ENCODE peak calls at places on chromosomes 5 and 9, in seven cellular contexts. One of them, this sample, is unnamed.

GRCh38 chr9:137348781-137349470 is 46.9 kb upstream of the NRARP start:
- DNase-seq in HepG2: no peak
- DNase-seq in H1: no peak
- DNase-seq in HCT116: no peak
- DNase-seq in SK-N-SH: no peak
- DNase-seq in K562: no peak
- DNase-seq in GM12878: no peak
- DNase-seq in this sample: no peak

GRCh38 chr5:124057815-124058231 is 545.8 kb downstream of the CSNK1G3 start:
- DNase-seq in HepG2: no peak
- DNase-seq in H1: no peak
- DNase-seq in HCT116: no peak
- DNase-seq in SK-N-SH: peak
- DNase-seq in K562: no peak
- DNase-seq in GM12878: no peak
- DNase-seq in this sample: no peak

GRCh38 chr9:95494416-95495371 is 22.1 kb downstream of the PTCH1 start:
- DNase-seq in HepG2: no peak
- DNase-seq in H1: no peak
- DNase-seq in HCT116: no peak
- DNase-seq in SK-N-SH: peak
- DNase-seq in K562: no peak
- DNase-seq in GM12878: peak
- DNase-seq in this sample: no peak

GRCh38 chr5:82793808-82794419 is 283.3 kb downstream of the TMEM167A start:
- DNase-seq in HepG2: peak
- DNase-seq in H1: peak
- DNase-seq in HCT116: peak
- DNase-seq in SK-N-SH: peak
- DNase-seq in K562: peak
- DNase-seq in GM12878: no peak
- DNase-seq in this sample: peak

GRCh38 chr9:136533775-136534157 is 12.1 kb downstream of the NOTCH1 start:
- DNase-seq in HepG2: no peak
- DNase-seq in H1: no peak
- DNase-seq in HCT116: no peak
- DNase-seq in SK-N-SH: no peak
- DNase-seq in K562: no peak
- DNase-seq in GM12878: no peak
- DNase-seq in this sample: no peak

GRCh38 chr5:150615141-150615699 is 25.2 kb upstream of the SYNPO start:
- DNase-seq in HepG2: no peak
- DNase-seq in H1: no peak
- DNase-seq in HCT116: no peak
- DNase-seq in SK-N-SH: no peak
- DNase-seq in K562: no peak
- DNase-seq in GM12878: no peak
- DNase-seq in this sample: no peak

GRCh38 chr9:134515026-134515821 is 126.4 kb upstream of the COL5A1 start:
- DNase-seq in HepG2: no peak
- DNase-seq in H1: no peak
- DNase-seq in HCT116: no peak
- DNase-seq in SK-N-SH: no peak
- DNase-seq in K562: no peak
- DNase-seq in GM12878: no peak
- DNase-seq in this sample: peak

GRCh38 chr9:131860430-131860829 is 120.6 kb upstream of the RAPGEF1 start:
- DNase-seq in HepG2: no peak
- DNase-seq in H1: no peak
- DNase-seq in HCT116: no peak
- DNase-seq in SK-N-SH: no peak
- DNase-seq in K562: no peak
- DNase-seq in GM12878: no peak
- DNase-seq in this sample: no peak

GRCh38 chr5:135353952-135354721 is 44.9 kb downstream of the MACROH2A1 start:
- DNase-seq in HepG2: no peak
- DNase-seq in H1: no peak
- DNase-seq in HCT116: no peak
- DNase-seq in SK-N-SH: no peak
- DNase-seq in K562: no peak
- DNase-seq in GM12878: no peak
- DNase-seq in this sample: no peak

GRCh38 chr9:19471737-19472648 is 63.2 kb downstream of the ACER2 start:
- DNase-seq in HepG2: peak
- DNase-seq in H1: peak
- DNase-seq in HCT116: peak
- DNase-seq in SK-N-SH: peak
- DNase-seq in K562: peak
- DNase-seq in GM12878: no peak
- DNase-seq in this sample: no peak

GRCh38 chr5:89729623-89730390 is 679.7 kb downstream of the CETN3 start:
- DNase-seq in HepG2: no peak
- DNase-seq in H1: no peak
- DNase-seq in HCT116: peak
- DNase-seq in SK-N-SH: no peak
- DNase-seq in K562: no peak
- DNase-seq in GM12878: peak
- DNase-seq in this sample: peak

GRCh38 chr5:115624994-115625393 is 842 bp downstream of the TMED7 start:
- DNase-seq in HepG2: peak
- DNase-seq in H1: no peak
- DNase-seq in HCT116: no peak
- DNase-seq in SK-N-SH: no peak
- DNase-seq in K562: no peak
- DNase-seq in GM12878: no peak
- DNase-seq in this sample: no peak

GRCh38 chr9:134385873-134386370 is 59.7 kb downstream of the RXRA start:
- DNase-seq in HepG2: no peak
- DNase-seq in H1: no peak
- DNase-seq in HCT116: no peak
- DNase-seq in SK-N-SH: no peak
- DNase-seq in K562: no peak
- DNase-seq in GM12878: no peak
- DNase-seq in this sample: no peak

GRCh38 chr5:60410427-60410826 is 289.5 kb downstream of the DEPDC1B start:
- DNase-seq in HepG2: peak
- DNase-seq in H1: no peak
- DNase-seq in HCT116: no peak
- DNase-seq in SK-N-SH: no peak
- DNase-seq in K562: no peak
- DNase-seq in GM12878: no peak
- DNase-seq in this sample: no peak

GRCh38 chr5:172731286-172732073 is 39.5 kb downstream of the DUSP1 start:
- DNase-seq in HepG2: peak
- DNase-seq in H1: no peak
- DNase-seq in HCT116: peak
- DNase-seq in SK-N-SH: no peak
- DNase-seq in K562: peak
- DNase-seq in GM12878: no peak
- DNase-seq in this sample: peak

GRCh38 chr5:171513591-171513990 is 94.1 kb downstream of the FGF18 start:
- DNase-seq in HepG2: no peak
- DNase-seq in H1: no peak
- DNase-seq in HCT116: no peak
- DNase-seq in SK-N-SH: no peak
- DNase-seq in K562: no peak
- DNase-seq in GM12878: no peak
- DNase-seq in this sample: no peak

GRCh38 chr9:98374385-98375051 is 119.1 kb upstream of the TBC1D2 start:
- DNase-seq in HepG2: peak
- DNase-seq in H1: no peak
- DNase-seq in HCT116: no peak
- DNase-seq in SK-N-SH: no peak
- DNase-seq in K562: peak
- DNase-seq in GM12878: no peak
- DNase-seq in this sample: no peak

GRCh38 chr5:154311362-154311761 is 120.8 kb downstream of the GALNT10 start:
- DNase-seq in HepG2: no peak
- DNase-seq in H1: no peak
- DNase-seq in HCT116: no peak
- DNase-seq in SK-N-SH: no peak
- DNase-seq in K562: no peak
- DNase-seq in GM12878: peak
- DNase-seq in this sample: no peak

GRCh38 chr9:4073371-4073770 is 226.5 kb downstream of the GLIS3 start:
- DNase-seq in HepG2: peak
- DNase-seq in H1: no peak
- DNase-seq in HCT116: peak
- DNase-seq in SK-N-SH: no peak
- DNase-seq in K562: no peak
- DNase-seq in GM12878: no peak
- DNase-seq in this sample: peak

GRCh38 chr9:129446828-129447550 is 173.9 kb downstream of the C9orf50 start:
- DNase-seq in HepG2: peak
- DNase-seq in H1: no peak
- DNase-seq in HCT116: no peak
- DNase-seq in SK-N-SH: no peak
- DNase-seq in K562: no peak
- DNase-seq in GM12878: no peak
- DNase-seq in this sample: no peak
- TF ChIP-seq JUND in HepG2: no peak
- TF ChIP-seq JUND in H1: no peak
- TF ChIP-seq JUND in HCT116: no peak
- TF ChIP-seq JUND in SK-N-SH: no peak
- TF ChIP-seq JUND in K562: no peak
- TF ChIP-seq JUND in GM12878: no peak
- TF ChIP-seq JUND in this sample: no peak

DNA sequence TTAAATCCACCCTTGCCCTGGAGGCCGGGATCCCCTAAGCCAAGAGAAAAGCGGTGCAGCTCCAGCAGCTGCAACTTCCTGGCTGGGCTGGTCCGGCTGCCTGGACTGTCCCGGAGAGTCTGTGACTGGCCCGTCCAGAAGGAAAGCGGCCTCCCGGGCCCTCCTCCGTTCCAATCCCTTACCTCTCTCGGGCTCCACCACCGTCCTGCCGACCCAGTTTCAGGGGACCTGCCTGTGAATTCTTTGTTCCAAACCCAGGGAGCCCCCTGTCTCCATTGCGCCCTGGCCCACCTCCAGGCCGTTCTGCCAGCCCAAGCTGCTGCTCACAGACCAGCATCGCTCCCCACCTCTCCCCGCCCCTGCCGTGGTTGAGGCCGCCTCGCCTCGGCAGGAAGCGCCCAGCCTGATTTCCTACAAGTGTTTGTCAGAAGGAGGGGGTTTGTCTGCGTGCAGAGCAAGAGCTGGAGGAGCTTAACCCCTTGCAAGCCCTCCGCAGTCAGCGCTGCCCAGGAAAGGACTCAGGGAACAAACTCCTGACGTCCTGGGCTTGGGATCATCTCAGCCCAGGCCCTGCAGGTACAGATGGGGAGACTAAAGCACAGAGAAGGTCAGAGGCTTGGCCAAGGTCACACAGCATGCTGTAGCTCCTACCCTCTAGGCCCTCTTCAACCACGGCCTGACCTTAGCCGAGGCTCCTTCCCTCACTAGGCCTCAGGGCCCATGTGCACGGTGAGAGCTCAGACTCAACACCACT is at the start of gene AKNA:
- DNase-seq in HepG2: no peak
- DNase-seq in H1: no peak
- DNase-seq in HCT116: no peak
- DNase-seq in SK-N-SH: no peak
- DNase-seq in K562: no peak
- DNase-seq in GM12878: no peak
- DNase-seq in this sample: no peak
- TF ChIP-seq JUND in HepG2: no peak
- TF ChIP-seq JUND in H1: no peak
- TF ChIP-seq JUND in HCT116: no peak
- TF ChIP-seq JUND in SK-N-SH: no peak
- TF ChIP-seq JUND in K562: no peak
- TF ChIP-seq JUND in GM12878: no peak
- TF ChIP-seq JUND in this sample: no peak

GRCh38 chr5:91171322-91171721 is 211.8 kb downstream of the ARRDC3 start:
- DNase-seq in HepG2: no peak
- DNase-seq in H1: no peak
- DNase-seq in HCT116: no peak
- DNase-seq in SK-N-SH: no peak
- DNase-seq in K562: no peak
- DNase-seq in GM12878: no peak
- DNase-seq in this sample: no peak

GRCh38 chr5:91170266-91170665 is 212.9 kb downstream of the ARRDC3 start:
- DNase-seq in HepG2: no peak
- DNase-seq in H1: no peak
- DNase-seq in HCT116: no peak
- DNase-seq in SK-N-SH: no peak
- DNase-seq in K562: no peak
- DNase-seq in GM12878: no peak
- DNase-seq in this sample: no peak

GRCh38 chr5:91166040-91166807 is 216.9 kb downstream of the ARRDC3 start:
- DNase-seq in HepG2: no peak
- DNase-seq in H1: no peak
- DNase-seq in HCT116: no peak
- DNase-seq in SK-N-SH: no peak
- DNase-seq in K562: no peak
- DNase-seq in GM12878: no peak
- DNase-seq in this sample: peak

GRCh38 chr5:91164424-91164823 is 218.7 kb downstream of the ARRDC3 start:
- DNase-seq in HepG2: no peak
- DNase-seq in H1: no peak
- DNase-seq in HCT116: no peak
- DNase-seq in SK-N-SH: no peak
- DNase-seq in K562: no peak
- DNase-seq in GM12878: no peak
- DNase-seq in this sample: no peak

DNA sequence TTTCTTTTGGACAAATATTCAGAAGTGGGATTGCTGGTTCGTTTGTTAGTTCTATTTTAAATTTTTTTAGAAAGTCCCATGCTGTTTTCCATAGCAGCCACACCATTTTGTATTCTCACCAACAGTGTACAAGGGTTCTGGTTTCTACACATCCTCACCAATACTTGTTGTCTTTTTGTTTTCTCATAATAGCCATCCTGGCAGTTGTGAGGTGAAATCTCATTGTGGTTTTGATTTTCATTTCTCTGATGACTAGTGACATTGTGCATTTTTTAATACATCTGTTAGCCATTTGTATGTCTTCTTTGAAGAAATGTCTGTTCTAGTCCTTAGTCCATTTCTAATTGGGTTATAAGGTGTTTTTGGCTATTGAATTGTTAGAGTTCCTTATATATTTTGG is 214.3 kb downstream of the ARRDC3 start:
- DNase-seq in HepG2: no peak
- DNase-seq in H1: no peak
- DNase-seq in HCT116: no peak
- DNase-seq in SK-N-SH: no peak
- DNase-seq in K562: no peak
- DNase-seq in GM12878: no peak
- DNase-seq in this sample: no peak
- TF ChIP-seq JUND in HepG2: no peak
- TF ChIP-seq JUND in H1: no peak
- TF ChIP-seq JUND in HCT116: no peak
- TF ChIP-seq JUND in SK-N-SH: no peak
- TF ChIP-seq JUND in K562: no peak
- TF ChIP-seq JUND in GM12878: no peak
- TF ChIP-seq JUND in this sample: no peak

DNA sequence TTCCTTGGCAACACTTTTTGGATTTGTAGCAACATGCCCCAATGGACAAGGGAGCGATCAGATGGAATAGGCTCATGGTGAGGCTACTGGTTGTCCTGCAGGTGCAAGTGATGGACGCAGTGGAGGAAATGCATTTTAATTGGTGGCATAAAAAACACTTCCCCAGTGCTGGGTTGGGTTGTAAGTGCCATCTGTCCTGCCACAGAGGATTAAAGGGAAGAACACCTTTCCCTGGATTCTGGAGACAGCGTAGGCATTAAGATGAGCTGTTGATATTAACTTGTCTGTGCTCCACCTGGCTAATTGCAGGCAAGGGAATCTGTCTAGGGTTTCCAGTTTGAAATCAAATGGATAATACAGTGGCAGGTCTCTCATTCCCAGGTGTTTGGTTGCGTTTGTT is 173.4 kb downstream of the ZNF462 start:
- DNase-seq in HepG2: no peak
- DNase-seq in H1: no peak
- DNase-seq in HCT116: no peak
- DNase-seq in SK-N-SH: no peak
- DNase-seq in K562: no peak
- DNase-seq in GM12878: no peak
- DNase-seq in this sample: no peak
- TF ChIP-seq JUND in HepG2: no peak
- TF ChIP-seq JUND in H1: no peak
- TF ChIP-seq JUND in HCT116: no peak
- TF ChIP-seq JUND in SK-N-SH: no peak
- TF ChIP-seq JUND in K562: no peak
- TF ChIP-seq JUND in GM12878: no peak
- TF ChIP-seq JUND in this sample: no peak